ENCODE peak calls at places on chromosome 10, in four cellular contexts. C is astrocyte of the spinal cord, M is IMR-90, Z is fibroblast of lung. Y is an unnamed sample.

GRCh38 chr10:93415693-93416092 is 66.4 kb downstream of the MYOF start:
- DNase-seq in Z (no peak), M (no peak), C (no peak), Y (no peak)

GRCh38 chr10:77173615-77174461 is 463.8 kb downstream of the KCNMA1 start:
- DNase-seq in Z (peak), C (peak), M (peak), Y (no peak)

GRCh38 chr10:119268871-119269506 is 61.6 kb downstream of the GRK5 start:
- DNase-seq in Z (no peak), M (peak), C (no peak), Y (no peak)

GRCh38 chr10:103736763-103737162 is 118.6 kb downstream of the SH3PXD2A start:
- DNase-seq in M (no peak), Z (peak), C (no peak), Y (no peak)

GRCh38 chr10:129799942-129800341 is 164.1 kb downstream of the EBF3 start:
- DNase-seq in Z (no peak), M (no peak), C (no peak), Y (no peak)

GRCh38 chr10:80599424-80599847 is 61.7 kb downstream of the SH2D4B start:
- DNase-seq in C (peak), Z (peak), M (peak), Y (no peak)

GRCh38 chr10:71868192-71868697 is 17.2 kb upstream of the PSAP start:
- DNase-seq in M (peak), C (peak), Z (peak), Y (no peak)

GRCh38 chr10:116444527-116445142 is 17.0 kb downstream of the PNLIPRP3 start:
- DNase-seq in M (peak), C (peak), Z (peak), Y (no peak)

GRCh38 chr10:102419561-102420442 is 834 bp upstream of the FBXL15 start:
- DNase-seq in Z (no peak), C (no peak), M (no peak), Y (no peak)

GRCh38 chr10:110739811-110740271 is 95.7 kb downstream of the RBM20 start:
- DNase-seq in Z (peak), C (peak), M (no peak), Y (no peak)

GRCh38 chr10:30215631-30216030 is 133.4 kb downstream of the MTPAP start:
- DNase-seq in C (peak), M (no peak), Z (no peak), Y (no peak)

GRCh38 chr10:103575416-103576075 is 82.0 kb downstream of the NEURL1 start:
- DNase-seq in C (no peak), M (no peak), Z (no peak), Y (no peak)

GRCh38 chr10:24418532-24418931 is 209.6 kb downstream of the KIAA1217 start:
- DNase-seq in M (no peak), C (no peak), Z (no peak), Y (no peak)

GRCh38 chr10:49542353-49542752 is 3.4 kb upstream of the ERCC6 start:
- DNase-seq in M (no peak), Z (no peak), C (no peak), Y (no peak)

GRCh38 chr10:93777092-93777491 is 19.4 kb downstream of the LGI1 start:
- DNase-seq in C (no peak), Z (peak), M (no peak), Y (no peak)

GRCh38 chr10:25753776-25754175 is 180.3 kb upstream of the MYO3A start:
- DNase-seq in C (peak), M (no peak), Z (peak), Y (no peak)

GRCh38 chr10:102812213-102812876 is 24.9 kb downstream of the CYP17A1 start:
- DNase-seq in Z (peak), M (no peak), C (no peak), Y (no peak)

GRCh38 chr10:109250144-109250543 is 673.2 kb downstream of the XPNPEP1 start:
- DNase-seq in Z (no peak), M (no peak), C (no peak), Y (no peak)

GRCh38 chr10:77304192-77304591 is 333.4 kb downstream of the KCNMA1 start:
- DNase-seq in M (no peak), Z (no peak), C (no peak), Y (no peak)

GRCh38 chr10:125343118-125343752 is 182.9 kb upstream of the CTBP2 start:
- DNase-seq in Z (peak), C (peak), M (peak), Y (no peak)

GRCh38 chr10:77357611-77358010 is 280.0 kb downstream of the KCNMA1 start:
- DNase-seq in M (peak), Z (peak), C (peak), Y (peak)

DNA sequence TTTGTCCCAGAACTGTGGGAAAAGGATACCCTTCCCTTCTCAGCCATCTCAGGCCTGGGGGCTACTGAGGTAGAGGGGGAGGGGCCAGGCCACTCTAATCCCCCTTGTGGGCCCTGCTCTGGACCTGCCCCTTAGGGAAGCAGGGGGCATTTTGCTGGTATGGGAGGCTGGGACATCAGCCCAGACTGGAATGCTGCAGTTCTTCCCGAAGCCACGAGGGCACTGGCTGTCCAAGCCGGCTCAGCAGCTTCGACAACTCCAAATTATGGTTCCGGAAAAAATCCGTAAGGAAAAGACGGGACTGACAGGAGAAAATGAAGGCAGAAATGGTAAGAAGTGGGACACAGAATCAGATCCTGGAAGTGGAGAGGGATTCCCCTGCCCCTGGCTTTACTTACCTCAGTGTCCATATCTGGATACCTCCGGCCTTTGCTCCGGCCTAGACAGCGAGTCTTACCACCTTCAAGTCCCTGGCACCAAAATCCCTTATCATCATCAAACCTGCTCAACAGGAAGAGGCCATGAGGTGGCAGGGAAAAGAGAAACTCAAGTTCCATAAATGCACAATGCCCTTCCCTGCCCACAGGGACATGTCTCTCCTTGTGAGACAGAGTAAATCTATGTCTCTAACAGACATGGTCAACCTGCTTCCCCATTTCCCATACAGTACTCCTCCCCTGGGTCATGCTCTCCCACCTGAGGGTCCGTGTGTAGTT is 9.0 kb downstream of the NDST2 start:
- DNase-seq in Z (no peak), M (no peak), C (no peak), Y (no peak)
- TF ChIP-seq CTCF in Z (peak), M (no peak), C (no peak), Y (no peak)

DNA sequence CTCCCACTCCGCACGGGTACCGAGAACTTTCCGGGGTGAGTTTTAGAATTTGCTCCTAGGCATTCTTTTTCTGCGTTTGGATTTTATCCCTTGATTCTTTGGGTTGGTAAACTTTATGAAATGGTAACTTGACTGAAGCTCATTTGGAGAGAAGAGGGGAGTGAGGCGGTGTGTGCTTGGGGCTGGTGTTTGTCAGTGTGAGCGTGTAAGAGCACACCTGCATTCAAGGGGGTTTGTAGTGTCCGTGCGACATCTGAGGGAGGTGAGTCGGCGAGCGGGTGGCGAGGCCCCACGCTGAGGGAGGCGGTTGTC is 2.4 kb upstream of the ZNF503 start:
- DNase-seq in Z (no peak), C (no peak), M (no peak), Y (no peak)
- H3K4me3 ChIP-seq in Z (peak), C (peak), M (peak), Y (no peak)

GRCh38 chr10:34814228-34815173 is 595 bp downstream of the PARD3 start:
- DNase-seq in Z (peak), M (peak), C (peak), Y (no peak)
- TF ChIP-seq CTCF in Z (no peak), M (no peak), C (no peak), Y (no peak)

GRCh38 chr10:75405201-75406143 is 3.9 kb upstream of the ZNF503 start:
- DNase-seq in Z (peak), C (peak), M (no peak), Y (no peak)

GRCh38 chr10:75404335-75405200 is 3.0 kb upstream of the ZNF503 start:
- DNase-seq in C (no peak), Z (peak), M (no peak), Y (no peak)

GRCh38 chr10:75402486-75403143 is 1.1 kb upstream of the ZNF503 start:
- DNase-seq in M (no peak), Z (no peak), C (no peak), Y (no peak)

GRCh38 chr10:75401569-75402485 is at the start of gene ZNF503:
- DNase-seq in Z (peak), C (peak), M (peak), Y (peak)

DNA sequence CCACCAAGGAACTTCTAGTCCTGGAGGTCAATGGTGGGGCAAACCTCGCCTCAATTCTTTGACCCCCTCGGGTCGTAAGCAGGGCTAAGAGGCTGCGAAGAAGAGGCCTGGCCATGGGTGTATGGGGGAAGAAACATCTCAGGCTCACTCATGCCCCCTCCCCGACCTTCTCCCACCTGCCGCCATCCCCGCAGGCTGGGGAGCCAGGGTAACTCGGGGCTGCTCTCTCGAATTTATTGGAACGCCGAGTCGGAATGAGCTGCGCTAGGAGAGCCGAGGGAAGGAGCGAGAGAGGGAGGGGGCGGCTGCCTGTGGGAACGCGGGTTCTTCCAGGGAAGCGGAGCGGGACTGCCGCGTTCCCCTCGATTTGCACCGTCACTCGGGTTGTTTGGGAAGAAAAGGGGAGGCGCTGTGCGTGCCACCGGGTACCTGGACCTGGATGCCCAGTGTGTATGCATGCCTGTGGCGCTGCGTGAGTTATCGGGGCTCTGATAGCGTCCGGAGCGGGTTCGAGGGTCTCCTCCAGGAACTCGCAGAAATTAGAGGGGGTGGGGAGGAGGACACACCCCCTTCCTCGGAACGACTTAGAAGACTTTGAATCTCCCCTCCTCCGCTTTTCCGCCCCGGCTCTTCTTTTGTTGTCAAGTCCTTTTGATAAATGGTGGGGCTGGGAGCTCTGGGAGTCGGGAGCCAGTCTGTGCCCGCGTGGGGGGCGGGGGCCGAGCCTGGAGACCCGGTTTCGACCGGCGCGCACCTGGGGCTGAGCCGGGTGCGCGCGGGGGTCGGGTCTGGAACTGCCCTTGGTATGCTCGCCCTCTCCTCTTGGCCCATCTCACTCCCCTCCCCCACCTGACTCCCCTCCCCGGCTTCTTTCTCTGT is 1.8 kb upstream of the ZNF503 start:
- DNase-seq in M (no peak), C (peak), Z (peak), Y (no peak)
- H3K4me3 ChIP-seq in M (peak), C (peak), Z (peak), Y (peak)

GRCh38 chr10:12531305-12531738 is 182.0 kb downstream of the CAMK1D start:
- DNase-seq in M (peak), C (no peak), Z (no peak), Y (no peak)
- TF ChIP-seq CTCF in M (no peak), C (no peak), Z (no peak), Y (no peak)

DNA sequence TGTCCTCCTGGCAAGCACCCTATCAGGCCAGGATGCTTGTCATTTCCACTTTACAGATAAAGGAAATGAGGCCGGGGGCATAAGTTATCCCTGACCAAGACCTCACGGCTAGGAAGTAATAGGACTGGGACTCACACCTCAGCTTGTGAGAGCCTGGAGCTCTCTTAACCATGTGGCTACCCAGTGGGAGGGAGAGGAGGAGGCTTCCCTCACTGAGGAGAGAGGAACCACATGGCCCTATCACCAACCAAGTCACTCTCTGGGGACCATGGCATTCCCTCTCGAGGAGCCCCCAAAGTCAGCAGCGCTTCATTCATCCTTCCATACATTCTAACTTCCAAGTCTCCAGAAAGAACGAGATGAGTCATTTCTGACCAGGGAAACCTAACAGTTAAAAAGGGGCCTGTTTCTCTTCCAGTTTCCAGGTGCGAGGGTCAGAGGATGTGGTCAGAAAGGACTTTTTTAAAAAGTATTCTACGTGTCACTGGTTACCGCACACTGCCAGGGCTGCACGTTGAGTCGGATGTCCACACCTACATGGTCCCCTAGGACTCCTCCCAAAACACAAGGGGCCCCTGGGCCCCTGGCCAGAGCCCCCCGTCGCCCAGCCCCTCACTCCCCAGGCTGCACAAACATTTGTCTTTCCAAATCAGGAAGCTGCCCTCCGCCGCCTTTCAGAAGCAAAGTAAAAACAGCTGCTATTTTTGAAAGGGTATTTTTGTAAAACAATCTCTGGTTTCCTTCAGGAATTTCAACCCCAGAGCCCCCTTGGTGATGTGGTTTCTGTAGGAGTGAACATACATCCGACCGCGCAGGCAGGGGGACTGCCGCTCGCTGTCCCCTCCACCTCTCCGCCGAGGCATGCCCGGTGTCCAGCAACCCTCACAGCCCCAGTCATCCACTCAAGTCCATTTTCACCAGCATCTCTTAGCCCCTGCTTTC is 128.2 kb upstream of the CHST15 start:
- DNase-seq in M (no peak), C (peak), Z (peak), Y (no peak)
- H3K4me3 ChIP-seq in M (no peak), C (no peak), Z (no peak), Y (no peak)

DNA sequence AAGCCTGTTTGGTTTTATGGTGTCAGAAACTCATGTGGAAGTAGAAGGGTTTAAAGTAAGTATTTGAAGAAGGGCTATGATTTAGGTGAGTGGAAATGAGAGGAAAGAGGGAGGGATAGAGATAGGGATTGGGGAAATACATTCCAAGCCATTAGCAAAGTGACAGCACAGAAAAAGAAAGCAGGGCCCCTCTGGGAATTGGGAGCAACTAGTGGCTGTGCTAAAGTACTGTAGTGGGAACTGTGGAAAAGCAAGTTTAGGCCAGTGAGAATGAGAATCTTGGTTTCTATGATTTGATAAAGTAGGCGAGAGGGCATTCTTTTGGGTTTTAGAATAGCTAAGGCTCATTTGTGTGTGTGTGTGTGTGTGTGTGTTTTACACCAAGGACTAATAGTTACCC is 5.0 kb downstream of the PRKG1 start:
- DNase-seq in C (no peak), Z (no peak), M (no peak), Y (no peak)
- TF ChIP-seq CTCF in C (no peak), Z (no peak), M (no peak), Y (no peak)

GRCh38 chr10:100265821-100266485 is 1.5 kb downstream of the CWF19L1 start:
- DNase-seq in M (no peak), Z (no peak), C (no peak), Y (no peak)
- H3K4me3 ChIP-seq in M (no peak), Z (peak), C (no peak), Y (peak)

Y was measured in AG04449.